ENCODE peak calls at places on chromosome 11, in seven cellular contexts. E is endothelial cell; B is dorsolateral prefrontal cortex; L is stimulated activated CD8-positive, alpha-beta memory T cell treated with anti-CD3 and anti-CD28 coated beads, Interleukin-4, amount 100 ng/mL, for 1 hour; Z is GM19239; W is M059J; N is activated naive CD4-positive, alpha-beta T cell treated with Interleukin-2 at 50 U/mL for 16 hours. S is an unnamed sample.

GRCh38 chr11:75375626-75376025 is 23.7 kb upstream of the RPS3 start:
- DNase-seq in E (no peak), B (no peak), L (no peak), Z (no peak), W (no peak), N (no peak), S (no peak)

GRCh38 chr11:13775471-13775870 is 107.0 kb downstream of the FAR1 start:
- DNase-seq in E (no peak), B (no peak), L (no peak), Z (no peak), W (no peak), N (no peak), S (no peak)

GRCh38 chr11:60394666-60395343 is 1.5 kb upstream of the MS4A14 start:
- DNase-seq in E (no peak), B (no peak), L (no peak), Z (no peak), W (no peak), N (no peak), S (no peak)

GRCh38 chr11:113397821-113398220 is 10.2 kb downstream of the ANKK1 start:
- DNase-seq in E (no peak), B (no peak), L (no peak), Z (no peak), W (no peak), N (no peak), S (no peak)

GRCh38 chr11:3199537-3200295 is 18.9 kb downstream of the MRGPRG start:
- DNase-seq in E (no peak), B (no peak), L (no peak), Z (no peak), W (no peak), N (no peak), S (no peak)

GRCh38 chr11:88604255-88604654 is 266.7 kb upstream of the CTSC start:
- DNase-seq in E (no peak), B (no peak), L (no peak), Z (no peak), W (peak), N (no peak), S (no peak)

GRCh38 chr11:42315267-42315666 is 855.8 kb upstream of the LRRC4C start:
- DNase-seq in E (no peak), B (no peak), L (no peak), Z (no peak), W (peak), N (no peak), S (no peak)

GRCh38 chr11:68297812-68298658 is 14.4 kb upstream of the LRP5 start:
- DNase-seq in E (peak), B (peak), L (peak), Z (peak), W (peak), N (peak), S (peak)

GRCh38 chr11:38582151-38582550 is 1984.1 kb upstream of the RAG2 start:
- DNase-seq in E (no peak), B (no peak), L (no peak), Z (no peak), W (peak), N (no peak), S (no peak)

GRCh38 chr11:126359431-126360048 is 4.1 kb downstream of the ST3GAL4 start:
- DNase-seq in E (no peak), B (peak), L (no peak), Z (no peak), W (no peak), N (no peak), S (no peak)

GRCh38 chr11:61890536-61891330 is 612 bp downstream of the FADS3 start:
- DNase-seq in E (no peak), B (no peak), L (no peak), Z (no peak), W (peak), N (peak), S (peak)

GRCh38 chr11:69915501-69916250 is 96.5 kb upstream of the FGF3 start:
- DNase-seq in E (peak), B (peak), L (no peak), Z (peak), W (peak), N (peak), S (peak)